ENCODE peak calls at places on chromosomes 4 and X, in six cellular contexts. O, N, K, J, M and Z are unnamed samples.

GRCh38 chr4:2832309-2832980 is 11.2 kb upstream of the ADD1 start:
- DNase-seq in O (no peak), N (no peak), K (no peak), J (no peak), M (peak), Z (peak)

GRCh38 chrX:84219551-84219950 is 31.6 kb upstream of the RPS6KA6 start:
- DNase-seq in O (no peak), N (no peak), K (no peak), J (no peak), M (no peak), Z (no peak)

GRCh38 chrX:107102980-107103379 is 15.6 kb downstream of the RBM41 start:
- DNase-seq in O (peak), N (peak), K (no peak), J (no peak), M (no peak), Z (no peak)

GRCh38 chrX:100687128-100687527 is 43.1 kb downstream of the SRPX2 start:
- DNase-seq in O (no peak), N (no peak), K (no peak), J (no peak), M (no peak), Z (no peak)

GRCh38 chr4:103100691-103101090 is 1.1 kb upstream of the BDH2 start:
- DNase-seq in O (no peak), N (no peak), K (no peak), J (no peak), M (no peak), Z (no peak)

GRCh38 chr4:26719954-26720552 is 136.2 kb downstream of the TBC1D19 start:
- DNase-seq in O (peak), N (peak), K (no peak), J (no peak), M (no peak), Z (no peak)

GRCh38 chr4:68375667-68376559 is 26.0 kb upstream of the YTHDC1 start:
- DNase-seq in O (peak), N (peak), K (peak), J (peak), M (no peak), Z (no peak)

GRCh38 chr4:42904986-42905385 is 12.5 kb downstream of the GRXCR1 start:
- DNase-seq in O (no peak), N (no peak), K (no peak), J (no peak), M (no peak), Z (no peak)

GRCh38 chr4:88108747-88109122 is 49.7 kb downstream of the ABCG2 start:
- DNase-seq in O (no peak), N (no peak), K (no peak), J (no peak), M (no peak), Z (no peak)

GRCh38 chr4:24973471-24974251 is 57.1 kb downstream of the LGI2 start:
- DNase-seq in O (peak), N (no peak), K (peak), J (peak), M (peak), Z (no peak)

GRCh38 chr4:37661643-37662221 is 24.4 kb downstream of the RELL1 start:
- DNase-seq in O (no peak), N (no peak), K (no peak), J (no peak), M (no peak), Z (no peak)

GRCh38 chr4:89420507-89420906 is 112.9 kb upstream of the GPRIN3 start:
- DNase-seq in O (no peak), N (no peak), K (no peak), J (no peak), M (no peak), Z (no peak)

GRCh38 chr4:97910005-97910404 is 233.3 kb downstream of the STPG2 start:
- DNase-seq in O (peak), N (peak), K (peak), J (no peak), M (no peak), Z (no peak)

GRCh38 chrX:139290310-139290709 is 240.2 kb upstream of the F9 start:
- DNase-seq in O (peak), N (no peak), K (no peak), J (no peak), M (no peak), Z (no peak)

GRCh38 chr4:7531640-7531994 is 96.9 kb upstream of the PSAPL1 start:
- DNase-seq in O (no peak), N (no peak), K (no peak), J (no peak), M (no peak), Z (no peak)

GRCh38 chr4:44662623-44663006 is 11.2 kb upstream of the YIPF7 start:
- DNase-seq in O (no peak), N (no peak), K (no peak), J (no peak), M (no peak), Z (no peak)

GRCh38 chr4:94523617-94524016 is 71.9 kb downstream of the PDLIM5 start:
- DNase-seq in O (peak), N (no peak), K (no peak), J (no peak), M (no peak), Z (no peak)

GRCh38 chr4:121164291-121164690 is at the start of gene TNIP3:
- DNase-seq in O (peak), N (no peak), K (no peak), J (no peak), M (no peak), Z (no peak)

GRCh38 chr4:150211016-150211415 is 132.8 kb downstream of the DCLK2 start:
- DNase-seq in O (no peak), N (no peak), K (no peak), J (no peak), M (no peak), Z (no peak)

GRCh38 chrX:7706032-7706431 is 136.9 kb upstream of the VCX start:
- DNase-seq in O (peak), N (no peak), K (no peak), J (no peak), M (no peak), Z (no peak)

GRCh38 chr4:186724048-186724860 is 598 bp upstream of the FAT1 start:
- DNase-seq in O (peak), N (peak), K (peak), J (peak), M (peak), Z (no peak)

GRCh38 chr4:16048639-16049448 is 35.0 kb downstream of the PROM1 start:
- DNase-seq in O (no peak), N (no peak), K (no peak), J (no peak), M (no peak), Z (no peak)
- H3K27ac ChIP-seq in O (no peak), N (no peak), K (no peak), J (no peak), M (no peak), Z (no peak)

DNA sequence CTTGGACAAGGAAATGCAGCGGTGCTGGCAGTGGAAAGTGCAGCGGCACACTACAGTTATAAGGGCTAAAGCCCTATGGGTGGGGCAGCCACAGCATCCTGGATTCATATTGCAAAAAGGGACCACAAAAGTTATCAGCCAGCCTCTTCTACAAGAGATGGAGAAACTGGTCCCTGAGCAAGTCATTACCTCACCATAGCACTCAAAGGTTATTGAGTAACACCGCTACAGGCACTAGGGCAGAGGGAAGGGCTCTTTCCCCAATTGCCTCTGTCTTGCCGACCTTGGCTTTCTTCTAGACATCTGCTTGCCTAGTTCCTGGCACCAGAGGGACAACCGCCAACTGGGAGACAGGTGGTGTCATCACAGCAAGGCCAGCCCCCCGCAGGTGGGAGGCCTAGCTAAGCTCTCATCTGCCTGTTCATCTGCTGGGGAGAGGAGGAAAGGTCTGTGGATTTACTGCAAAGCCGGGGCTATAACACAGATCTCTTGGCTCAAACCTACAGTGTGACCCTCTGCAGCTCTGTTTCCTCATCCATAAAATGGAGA is 600.0 kb downstream of the BCOR start:
- DNase-seq in O (no peak), N (no peak), K (no peak), J (no peak), M (no peak), Z (no peak)
- H3K27ac ChIP-seq in O (no peak), N (no peak), K (no peak), J (no peak), M (no peak), Z (no peak)

GRCh38 chr4:137663376-137664054 is 131.2 kb upstream of the PCDH18 start:
- DNase-seq in O (no peak), N (no peak), K (no peak), J (no peak), M (no peak), Z (no peak)
- H3K27ac ChIP-seq in O (peak), N (no peak), K (no peak), J (peak), M (no peak), Z (no peak)

GRCh38 chrX:111435469-111435868 is 23.5 kb upstream of the DCX start:
- DNase-seq in O (no peak), N (no peak), K (no peak), J (no peak), M (no peak), Z (no peak)
- H3K27ac ChIP-seq in O (no peak), N (no peak), K (no peak), J (no peak), M (no peak), Z (no peak)

GRCh38 chrX:134737061-134737460 is 78.8 kb upstream of the PLAC1 start:
- DNase-seq in O (no peak), N (no peak), K (no peak), J (no peak), M (peak), Z (peak)
- H3K27ac ChIP-seq in O (no peak), N (no peak), K (no peak), J (no peak), M (peak), Z (no peak)

GRCh38 chr4:167168611-167169010 is 65.7 kb downstream of the SPOCK3 start:
- DNase-seq in O (no peak), N (no peak), K (no peak), J (no peak), M (no peak), Z (no peak)
- H3K27ac ChIP-seq in O (no peak), N (no peak), K (no peak), J (no peak), M (no peak), Z (no peak)

GRCh38 chr4:113222006-113222405 is 172.6 kb downstream of the ANK2 start:
- DNase-seq in O (no peak), N (no peak), K (no peak), J (no peak), M (no peak), Z (no peak)

GRCh38 chr4:113223001-113223400 is 173.5 kb downstream of the ANK2 start:
- DNase-seq in O (no peak), N (no peak), K (no peak), J (no peak), M (no peak), Z (no peak)

GRCh38 chr4:113222431-113222979 is 173.1 kb downstream of the ANK2 start:
- DNase-seq in O (peak), N (no peak), K (no peak), J (no peak), M (no peak), Z (no peak)
- H3K27ac ChIP-seq in O (no peak), N (no peak), K (no peak), J (no peak), M (no peak), Z (no peak)

GRCh38 chrX:45621356-45622041 is 420.8 kb upstream of the DIPK2B start:
- DNase-seq in O (peak), N (no peak), K (no peak), J (no peak), M (no peak), Z (no peak)
- H3K27ac ChIP-seq in O (peak), N (no peak), K (no peak), J (no peak), M (no peak), Z (no peak)